ENCODE peak calls at places on chromosome 21, in six cellular contexts. One of them, this sample, is unnamed.

GRCh38 chr21:33991091-33991490 is 75.5 kb upstream of the ATP5PO start:
- DNase-seq in right atrium auricular region: no peak
- DNase-seq in pancreas: no peak
- DNase-seq in esophagus squamous epithelium: no peak
- DNase-seq in Panc1: no peak
- DNase-seq in prostate gland: no peak
- DNase-seq in this sample: no peak

GRCh38 chr21:46253610-46254124 is 25.1 kb upstream of the LSS start:
- DNase-seq in right atrium auricular region: no peak
- DNase-seq in pancreas: no peak
- DNase-seq in esophagus squamous epithelium: no peak
- DNase-seq in Panc1: no peak
- DNase-seq in prostate gland: no peak
- DNase-seq in this sample: no peak

GRCh38 chr21:27023186-27023585 is 56.3 kb upstream of the ADAMTS5 start:
- DNase-seq in right atrium auricular region: no peak
- DNase-seq in pancreas: no peak
- DNase-seq in esophagus squamous epithelium: no peak
- DNase-seq in Panc1: no peak
- DNase-seq in prostate gland: no peak
- DNase-seq in this sample: no peak

GRCh38 chr21:16424331-16424749 is 694.6 kb downstream of the USP25 start:
- DNase-seq in right atrium auricular region: no peak
- DNase-seq in pancreas: no peak
- DNase-seq in esophagus squamous epithelium: no peak
- DNase-seq in Panc1: no peak
- DNase-seq in prostate gland: no peak
- DNase-seq in this sample: no peak

GRCh38 chr21:24594082-24594481 is 1013.2 kb downstream of the MRPL39 start:
- DNase-seq in right atrium auricular region: no peak
- DNase-seq in pancreas: no peak
- DNase-seq in esophagus squamous epithelium: no peak
- DNase-seq in Panc1: no peak
- DNase-seq in prostate gland: no peak
- DNase-seq in this sample: no peak

GRCh38 chr21:16082038-16082816 is 352.4 kb downstream of the USP25 start:
- DNase-seq in right atrium auricular region: no peak
- DNase-seq in pancreas: no peak
- DNase-seq in esophagus squamous epithelium: no peak
- DNase-seq in Panc1: no peak
- DNase-seq in prostate gland: no peak
- DNase-seq in this sample: no peak

GRCh38 chr21:25979845-25980433 is 190.6 kb downstream of the APP start:
- DNase-seq in right atrium auricular region: no peak
- DNase-seq in pancreas: no peak
- DNase-seq in esophagus squamous epithelium: no peak
- DNase-seq in Panc1: no peak
- DNase-seq in prostate gland: no peak
- DNase-seq in this sample: no peak

GRCh38 chr21:39911286-39911685 is 44.0 kb downstream of the PCP4 start:
- DNase-seq in right atrium auricular region: no peak
- DNase-seq in pancreas: no peak
- DNase-seq in esophagus squamous epithelium: no peak
- DNase-seq in Panc1: no peak
- DNase-seq in prostate gland: no peak
- DNase-seq in this sample: no peak

GRCh38 chr21:8998946-8999681 is 1522.3 kb upstream of the TPTE start:
- DNase-seq in right atrium auricular region: no peak
- DNase-seq in pancreas: no peak
- DNase-seq in esophagus squamous epithelium: no peak
- DNase-seq in Panc1: peak; percentile 61
- DNase-seq in prostate gland: no peak
- DNase-seq in this sample: no peak

GRCh38 chr21:41927727-41928409 is 25.9 kb downstream of the C2CD2 start:
- DNase-seq in right atrium auricular region: no peak
- DNase-seq in pancreas: no peak
- DNase-seq in esophagus squamous epithelium: no peak
- DNase-seq in Panc1: no peak
- DNase-seq in prostate gland: no peak
- DNase-seq in this sample: no peak

GRCh38 chr21:15250384-15250783 is 185.6 kb upstream of the NRIP1 start:
- DNase-seq in right atrium auricular region: no peak
- DNase-seq in pancreas: no peak
- DNase-seq in esophagus squamous epithelium: no peak
- DNase-seq in Panc1: no peak
- DNase-seq in prostate gland: no peak
- DNase-seq in this sample: no peak

GRCh38 chr21:38376235-38376634 is 119.4 kb downstream of the KCNJ15 start:
- DNase-seq in right atrium auricular region: peak; percentile 55
- DNase-seq in pancreas: no peak
- DNase-seq in esophagus squamous epithelium: no peak
- DNase-seq in Panc1: no peak
- DNase-seq in prostate gland: no peak
- DNase-seq in this sample: no peak
- H3K4me3 ChIP-seq in right atrium auricular region: no peak overlapping the region
- H3K4me3 ChIP-seq in pancreas: no peak overlapping the region
- H3K4me3 ChIP-seq in esophagus squamous epithelium: no peak overlapping the region
- H3K4me3 ChIP-seq in Panc1: no peak overlapping the region
- H3K4me3 ChIP-seq in prostate gland: no peak overlapping the region
- H3K4me3 ChIP-seq in this sample: peak overlapping the region; percentile 14

GRCh38 chr21:29342394-29342957 is 43.8 kb downstream of the BACH1 start:
- DNase-seq in right atrium auricular region: peak; percentile 80
- DNase-seq in pancreas: no peak
- DNase-seq in esophagus squamous epithelium: no peak
- DNase-seq in Panc1: no peak
- DNase-seq in prostate gland: no peak
- DNase-seq in this sample: peak; percentile 89

GRCh38 chr21:29340228-29340627 is 41.5 kb downstream of the BACH1 start:
- DNase-seq in right atrium auricular region: no peak
- DNase-seq in pancreas: no peak
- DNase-seq in esophagus squamous epithelium: no peak
- DNase-seq in Panc1: no peak
- DNase-seq in prostate gland: no peak
- DNase-seq in this sample: no peak

GRCh38 chr21:29346771-29347170 is 48.0 kb downstream of the BACH1 start:
- DNase-seq in right atrium auricular region: no peak
- DNase-seq in pancreas: no peak
- DNase-seq in esophagus squamous epithelium: no peak
- DNase-seq in Panc1: no peak
- DNase-seq in prostate gland: no peak
- DNase-seq in this sample: no peak

GRCh38 chr21:29346281-29346680 is 47.6 kb downstream of the BACH1 start:
- DNase-seq in right atrium auricular region: no peak
- DNase-seq in pancreas: no peak
- DNase-seq in esophagus squamous epithelium: no peak
- DNase-seq in Panc1: no peak
- DNase-seq in prostate gland: no peak
- DNase-seq in this sample: no peak

GRCh38 chr21:29343517-29343916 is 44.8 kb downstream of the BACH1 start:
- DNase-seq in right atrium auricular region: no peak
- DNase-seq in pancreas: no peak
- DNase-seq in esophagus squamous epithelium: no peak
- DNase-seq in Panc1: no peak
- DNase-seq in prostate gland: no peak
- DNase-seq in this sample: no peak
- H3K27ac ChIP-seq in right atrium auricular region: no peak overlapping the region
- H3K27ac ChIP-seq in pancreas: no peak overlapping the region
- H3K27ac ChIP-seq in esophagus squamous epithelium: peak overlapping the region; percentile 25
- H3K27ac ChIP-seq in Panc1: no peak overlapping the region
- H3K27ac ChIP-seq in prostate gland: no peak overlapping the region
- H3K27ac ChIP-seq in this sample: peak overlapping the region; percentile 77

DNA sequence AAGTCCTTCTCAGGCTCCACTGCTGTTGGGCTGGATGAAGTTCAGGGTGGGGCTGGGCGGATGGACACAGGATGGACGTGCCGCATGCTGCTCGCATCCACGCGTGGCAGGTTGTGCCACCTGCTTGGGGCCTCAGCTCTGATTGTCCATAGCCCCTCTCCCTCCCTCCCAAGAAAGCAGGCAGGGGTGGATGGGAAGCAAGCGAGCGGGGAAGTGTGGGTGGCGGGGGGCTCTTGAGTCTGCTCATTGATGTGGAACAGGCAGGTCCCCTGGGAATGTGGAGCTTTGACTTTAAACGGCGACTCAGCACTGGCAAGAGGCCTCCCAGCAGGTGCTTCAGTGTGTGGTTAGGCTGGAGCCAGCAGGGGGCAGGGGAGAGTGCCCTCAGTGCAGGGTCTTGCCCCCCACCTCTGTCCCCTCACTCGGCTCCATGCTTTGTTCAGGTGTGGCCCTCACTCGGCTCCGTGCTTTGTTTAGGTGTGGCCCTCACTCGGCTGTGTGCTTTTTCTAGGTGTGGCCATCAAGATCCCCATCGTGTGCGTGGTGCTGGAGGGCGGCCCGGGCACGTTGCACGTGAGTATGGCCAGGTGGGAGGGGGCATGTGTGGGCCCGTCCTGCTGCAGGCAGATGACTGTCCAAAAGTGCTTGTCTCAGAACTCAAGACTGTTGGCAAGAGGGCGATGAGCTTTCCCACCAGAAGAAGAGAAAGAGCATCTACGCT is 23.9 kb downstream of the TRPM2 start:
- DNase-seq in right atrium auricular region: no peak
- DNase-seq in pancreas: no peak
- DNase-seq in esophagus squamous epithelium: no peak
- DNase-seq in Panc1: no peak
- DNase-seq in prostate gland: no peak
- DNase-seq in this sample: peak; percentile 56
- TF ChIP-seq CTCF in right atrium auricular region: no peak
- TF ChIP-seq CTCF in pancreas: no peak
- TF ChIP-seq CTCF in esophagus squamous epithelium: no peak
- TF ChIP-seq CTCF in Panc1: no peak
- TF ChIP-seq CTCF in prostate gland: no peak
- TF ChIP-seq CTCF in this sample: no peak

GRCh38 chr21:31553461-31553860 is 106.0 kb upstream of the SOD1 start:
- DNase-seq in right atrium auricular region: no peak
- DNase-seq in pancreas: no peak
- DNase-seq in esophagus squamous epithelium: no peak
- DNase-seq in Panc1: no peak
- DNase-seq in prostate gland: no peak
- DNase-seq in this sample: no peak

GRCh38 chr21:31555741-31556191 is 103.7 kb upstream of the SOD1 start:
- DNase-seq in right atrium auricular region: no peak
- DNase-seq in pancreas: no peak
- DNase-seq in esophagus squamous epithelium: no peak
- DNase-seq in Panc1: no peak
- DNase-seq in prostate gland: no peak
- DNase-seq in this sample: no peak

GRCh38 chr21:31553926-31554325 is 105.6 kb upstream of the SOD1 start:
- DNase-seq in right atrium auricular region: no peak
- DNase-seq in pancreas: no peak
- DNase-seq in esophagus squamous epithelium: no peak
- DNase-seq in Panc1: no peak
- DNase-seq in prostate gland: no peak
- DNase-seq in this sample: no peak

GRCh38 chr21:31552826-31553225 is 106.7 kb upstream of the SOD1 start:
- DNase-seq in right atrium auricular region: no peak
- DNase-seq in pancreas: no peak
- DNase-seq in esophagus squamous epithelium: no peak
- DNase-seq in Panc1: no peak
- DNase-seq in prostate gland: no peak
- DNase-seq in this sample: no peak

DNA sequence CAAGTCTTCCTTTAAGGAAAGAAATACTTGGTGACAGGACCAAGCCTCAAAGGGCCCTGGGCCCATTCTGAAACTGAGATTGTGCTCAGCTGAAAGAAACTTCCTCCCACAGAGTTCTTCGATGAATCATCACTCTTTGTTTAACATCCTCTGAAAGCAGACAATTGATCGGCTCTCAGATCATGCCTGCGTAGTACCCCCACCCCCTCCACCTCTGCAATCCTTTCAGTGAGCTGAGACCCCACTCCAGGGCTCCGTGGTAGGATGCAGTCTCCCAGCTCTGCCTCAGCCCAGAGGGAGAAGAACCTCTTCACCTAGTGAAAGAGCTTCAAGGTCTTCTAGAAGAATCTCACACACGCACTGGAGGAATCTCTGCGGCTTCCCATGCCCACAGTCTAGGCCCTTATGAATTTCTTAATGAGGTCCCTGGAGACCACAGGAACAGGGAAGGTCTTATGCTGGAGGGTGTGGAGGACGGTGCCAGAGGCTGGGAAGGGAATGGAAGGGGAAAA is 104.9 kb upstream of the SOD1 start:
- DNase-seq in right atrium auricular region: no peak
- DNase-seq in pancreas: no peak
- DNase-seq in esophagus squamous epithelium: no peak
- DNase-seq in Panc1: no peak
- DNase-seq in prostate gland: no peak
- DNase-seq in this sample: no peak
- H3K4me3 ChIP-seq in right atrium auricular region: no peak overlapping the region
- H3K4me3 ChIP-seq in pancreas: no peak overlapping the region
- H3K4me3 ChIP-seq in esophagus squamous epithelium: no peak overlapping the region
- H3K4me3 ChIP-seq in Panc1: no peak overlapping the region
- H3K4me3 ChIP-seq in prostate gland: no peak overlapping the region
- H3K4me3 ChIP-seq in this sample: no peak overlapping the region

GRCh38 chr21:44998086-44998620 is 58.3 kb downstream of the SLX9 start:
- DNase-seq in right atrium auricular region: no peak
- DNase-seq in pancreas: no peak
- DNase-seq in esophagus squamous epithelium: no peak
- DNase-seq in Panc1: no peak
- DNase-seq in prostate gland: no peak
- DNase-seq in this sample: no peak

GRCh38 chr21:44999972-45000636 is 60.3 kb downstream of the SLX9 start:
- DNase-seq in right atrium auricular region: no peak
- DNase-seq in pancreas: no peak
- DNase-seq in esophagus squamous epithelium: no peak
- DNase-seq in Panc1: no peak
- DNase-seq in prostate gland: no peak
- DNase-seq in this sample: no peak

GRCh38 chr21:44998621-44999427 is 59.0 kb downstream of the SLX9 start:
- DNase-seq in right atrium auricular region: no peak
- DNase-seq in pancreas: no peak
- DNase-seq in esophagus squamous epithelium: no peak
- DNase-seq in Panc1: no peak
- DNase-seq in prostate gland: no peak
- DNase-seq in this sample: no peak

GRCh38 chr21:45000637-45001133 is 60.9 kb downstream of the SLX9 start:
- DNase-seq in right atrium auricular region: no peak
- DNase-seq in pancreas: no peak
- DNase-seq in esophagus squamous epithelium: no peak
- DNase-seq in Panc1: no peak
- DNase-seq in prostate gland: no peak
- DNase-seq in this sample: no peak

GRCh38 chr21:44999428-44999971 is 59.7 kb downstream of the SLX9 start:
- DNase-seq in right atrium auricular region: no peak
- DNase-seq in pancreas: no peak
- DNase-seq in esophagus squamous epithelium: no peak
- DNase-seq in Panc1: no peak
- DNase-seq in prostate gland: no peak
- DNase-seq in this sample: no peak
- H3K27ac ChIP-seq in right atrium auricular region: no peak overlapping the region
- H3K27ac ChIP-seq in pancreas: no peak overlapping the region
- H3K27ac ChIP-seq in esophagus squamous epithelium: no peak overlapping the region
- H3K27ac ChIP-seq in Panc1: no peak overlapping the region
- H3K27ac ChIP-seq in prostate gland: no peak overlapping the region
- H3K27ac ChIP-seq in this sample: no peak overlapping the region